ENCODE peak calls at places on chromosome 5, in eight cellular contexts. One of them, this sample, is unnamed.

GRCh38 chr5:124746916-124747769 is 704 bp upstream of the ZNF608 start:
- DNase-seq in GM13977: peak
- DNase-seq in hypothalamus: peak
- DNase-seq in stimulated activated CD4-positive, alpha-beta T cell treated with anti-CD3 and anti-CD28 coated beads, Interleukin-12 subunit alpha, Interleukin-12 subunit beta, amount 100 ng/mL, for 48 hours: no peak
- DNase-seq in hippocampal formation: peak
- DNase-seq in substantia nigra: peak
- DNase-seq in M059J: peak
- DNase-seq in left colon: peak
- DNase-seq in this sample: peak

GRCh38 chr5:34929720-34930526 is 564 bp downstream of the DNAJC21 start:
- DNase-seq in M059J: peak
- DNase-seq in stimulated activated CD4-positive, alpha-beta T cell treated with anti-CD3 and anti-CD28 coated beads, Interleukin-12 subunit alpha, Interleukin-12 subunit beta, amount 100 ng/mL, for 48 hours: peak
- DNase-seq in hypothalamus: peak
- DNase-seq in substantia nigra: peak
- DNase-seq in left colon: peak
- DNase-seq in GM13977: peak
- DNase-seq in hippocampal formation: peak
- DNase-seq in this sample: peak

GRCh38 chr5:5270958-5271605 is 131.0 kb downstream of the ADAMTS16 start:
- DNase-seq in hypothalamus: peak
- DNase-seq in M059J: peak
- DNase-seq in stimulated activated CD4-positive, alpha-beta T cell treated with anti-CD3 and anti-CD28 coated beads, Interleukin-12 subunit alpha, Interleukin-12 subunit beta, amount 100 ng/mL, for 48 hours: no peak
- DNase-seq in hippocampal formation: peak
- DNase-seq in substantia nigra: peak
- DNase-seq in GM13977: no peak
- DNase-seq in left colon: peak
- DNase-seq in this sample: no peak

GRCh38 chr5:65395526-65396155 is 86.1 kb downstream of the ADAMTS6 start:
- DNase-seq in M059J: peak
- DNase-seq in stimulated activated CD4-positive, alpha-beta T cell treated with anti-CD3 and anti-CD28 coated beads, Interleukin-12 subunit alpha, Interleukin-12 subunit beta, amount 100 ng/mL, for 48 hours: no peak
- DNase-seq in left colon: no peak
- DNase-seq in substantia nigra: no peak
- DNase-seq in GM13977: no peak
- DNase-seq in hippocampal formation: no peak
- DNase-seq in hypothalamus: no peak
- DNase-seq in this sample: no peak

GRCh38 chr5:97133106-97133505 is 9.3 kb downstream of the LIX1 start:
- DNase-seq in M059J: no peak
- DNase-seq in hypothalamus: no peak
- DNase-seq in GM13977: no peak
- DNase-seq in stimulated activated CD4-positive, alpha-beta T cell treated with anti-CD3 and anti-CD28 coated beads, Interleukin-12 subunit alpha, Interleukin-12 subunit beta, amount 100 ng/mL, for 48 hours: no peak
- DNase-seq in hippocampal formation: no peak
- DNase-seq in left colon: no peak
- DNase-seq in substantia nigra: no peak
- DNase-seq in this sample: no peak

GRCh38 chr5:88188458-88189132 is 80.0 kb downstream of the TMEM161B start:
- DNase-seq in hippocampal formation: no peak
- DNase-seq in stimulated activated CD4-positive, alpha-beta T cell treated with anti-CD3 and anti-CD28 coated beads, Interleukin-12 subunit alpha, Interleukin-12 subunit beta, amount 100 ng/mL, for 48 hours: no peak
- DNase-seq in substantia nigra: no peak
- DNase-seq in hypothalamus: no peak
- DNase-seq in M059J: peak
- DNase-seq in GM13977: no peak
- DNase-seq in left colon: no peak
- DNase-seq in this sample: no peak

GRCh38 chr5:128535225-128535624 is 2.8 kb downstream of the FBN2 start:
- DNase-seq in GM13977: no peak
- DNase-seq in stimulated activated CD4-positive, alpha-beta T cell treated with anti-CD3 and anti-CD28 coated beads, Interleukin-12 subunit alpha, Interleukin-12 subunit beta, amount 100 ng/mL, for 48 hours: no peak
- DNase-seq in substantia nigra: no peak
- DNase-seq in M059J: no peak
- DNase-seq in left colon: no peak
- DNase-seq in hippocampal formation: no peak
- DNase-seq in hypothalamus: no peak
- DNase-seq in this sample: no peak

GRCh38 chr5:107796797-107797196 is 126.1 kb upstream of the EFNA5 start:
- DNase-seq in hypothalamus: no peak
- DNase-seq in substantia nigra: no peak
- DNase-seq in M059J: no peak
- DNase-seq in stimulated activated CD4-positive, alpha-beta T cell treated with anti-CD3 and anti-CD28 coated beads, Interleukin-12 subunit alpha, Interleukin-12 subunit beta, amount 100 ng/mL, for 48 hours: no peak
- DNase-seq in GM13977: no peak
- DNase-seq in left colon: no peak
- DNase-seq in hippocampal formation: no peak
- DNase-seq in this sample: no peak

GRCh38 chr5:160133071-160133917 is 14.0 kb upstream of the PWWP2A start:
- DNase-seq in M059J: peak
- DNase-seq in hippocampal formation: no peak
- DNase-seq in substantia nigra: peak
- DNase-seq in hypothalamus: peak
- DNase-seq in stimulated activated CD4-positive, alpha-beta T cell treated with anti-CD3 and anti-CD28 coated beads, Interleukin-12 subunit alpha, Interleukin-12 subunit beta, amount 100 ng/mL, for 48 hours: no peak
- DNase-seq in GM13977: no peak
- DNase-seq in left colon: peak
- DNase-seq in this sample: no peak

GRCh38 chr5:134446938-134447337 is 35.3 kb upstream of the CDKN2AIPNL start:
- DNase-seq in M059J: peak
- DNase-seq in GM13977: peak
- DNase-seq in stimulated activated CD4-positive, alpha-beta T cell treated with anti-CD3 and anti-CD28 coated beads, Interleukin-12 subunit alpha, Interleukin-12 subunit beta, amount 100 ng/mL, for 48 hours: no peak
- DNase-seq in hypothalamus: no peak
- DNase-seq in substantia nigra: no peak
- DNase-seq in hippocampal formation: no peak
- DNase-seq in left colon: peak
- DNase-seq in this sample: peak

GRCh38 chr5:167072225-167072624 is 1219.2 kb upstream of the WWC1 start:
- DNase-seq in left colon: no peak
- DNase-seq in substantia nigra: no peak
- DNase-seq in hypothalamus: no peak
- DNase-seq in hippocampal formation: no peak
- DNase-seq in GM13977: no peak
- DNase-seq in M059J: peak
- DNase-seq in stimulated activated CD4-positive, alpha-beta T cell treated with anti-CD3 and anti-CD28 coated beads, Interleukin-12 subunit alpha, Interleukin-12 subunit beta, amount 100 ng/mL, for 48 hours: no peak
- DNase-seq in this sample: no peak

GRCh38 chr5:75057551-75057950 is 5.2 kb upstream of the GCNT4 start:
- DNase-seq in substantia nigra: no peak
- DNase-seq in M059J: peak
- DNase-seq in left colon: no peak
- DNase-seq in hypothalamus: no peak
- DNase-seq in stimulated activated CD4-positive, alpha-beta T cell treated with anti-CD3 and anti-CD28 coated beads, Interleukin-12 subunit alpha, Interleukin-12 subunit beta, amount 100 ng/mL, for 48 hours: no peak
- DNase-seq in hippocampal formation: no peak
- DNase-seq in GM13977: no peak
- DNase-seq in this sample: no peak

GRCh38 chr5:26761040-26761439 is 277.3 kb downstream of the CDH9 start:
- DNase-seq in hippocampal formation: no peak
- DNase-seq in stimulated activated CD4-positive, alpha-beta T cell treated with anti-CD3 and anti-CD28 coated beads, Interleukin-12 subunit alpha, Interleukin-12 subunit beta, amount 100 ng/mL, for 48 hours: no peak
- DNase-seq in GM13977: no peak
- DNase-seq in M059J: peak
- DNase-seq in left colon: no peak
- DNase-seq in substantia nigra: no peak
- DNase-seq in hypothalamus: no peak
- DNase-seq in this sample: no peak

This sample was measured in GM13976.